ENCODE peak calls at places on chromosomes 3 and 15, in nine cellular contexts. One of them, this sample, is unnamed.

GRCh38 chr3:108493862-108494261 is 16.5 kb downstream of the MYH15 start:
- DNase-seq in IMR-90: no peak
- DNase-seq in lower lobe of right lung: no peak
- DNase-seq in cardiac muscle cell: no peak
- DNase-seq in pancreas: no peak
- DNase-seq in left ventricle myocardium inferior: peak
- DNase-seq in stomach: no peak
- DNase-seq in thoracic aorta: no peak
- DNase-seq in BJ: no peak
- DNase-seq in this sample: peak

GRCh38 chr3:171286580-171287249 is 173.5 kb downstream of the TNIK start:
- DNase-seq in thoracic aorta: no peak
- DNase-seq in left ventricle myocardium inferior: no peak
- DNase-seq in stomach: no peak
- DNase-seq in BJ: no peak
- DNase-seq in IMR-90: no peak
- DNase-seq in lower lobe of right lung: no peak
- DNase-seq in pancreas: no peak
- DNase-seq in cardiac muscle cell: no peak
- DNase-seq in this sample: no peak

GRCh38 chr3:194265505-194265892 is 85.6 kb downstream of the CPN2 start:
- DNase-seq in BJ: peak
- DNase-seq in stomach: peak
- DNase-seq in left ventricle myocardium inferior: peak
- DNase-seq in lower lobe of right lung: peak
- DNase-seq in pancreas: peak
- DNase-seq in cardiac muscle cell: no peak
- DNase-seq in IMR-90: peak
- DNase-seq in thoracic aorta: peak
- DNase-seq in this sample: no peak

GRCh38 chr3:36895488-36896409 is 49.1 kb downstream of the TRANK1 start:
- DNase-seq in lower lobe of right lung: no peak
- DNase-seq in stomach: no peak
- DNase-seq in BJ: no peak
- DNase-seq in thoracic aorta: no peak
- DNase-seq in cardiac muscle cell: no peak
- DNase-seq in pancreas: no peak
- DNase-seq in IMR-90: no peak
- DNase-seq in left ventricle myocardium inferior: no peak
- DNase-seq in this sample: no peak

GRCh38 chr15:67087507-67088172 is 22.2 kb downstream of the SMAD3 start:
- DNase-seq in lower lobe of right lung: no peak
- DNase-seq in stomach: no peak
- DNase-seq in thoracic aorta: no peak
- DNase-seq in BJ: no peak
- DNase-seq in pancreas: no peak
- DNase-seq in cardiac muscle cell: no peak
- DNase-seq in IMR-90: no peak
- DNase-seq in left ventricle myocardium inferior: no peak
- DNase-seq in this sample: no peak

GRCh38 chr3:197270558-197271317 is 27.7 kb downstream of the DLG1 start:
- DNase-seq in BJ: no peak
- DNase-seq in IMR-90: peak
- DNase-seq in thoracic aorta: no peak
- DNase-seq in pancreas: no peak
- DNase-seq in cardiac muscle cell: no peak
- DNase-seq in stomach: no peak
- DNase-seq in left ventricle myocardium inferior: no peak
- DNase-seq in lower lobe of right lung: no peak
- DNase-seq in this sample: no peak

GRCh38 chr15:77032052-77032646 is 37.2 kb downstream of the PSTPIP1 start:
- DNase-seq in lower lobe of right lung: peak
- DNase-seq in IMR-90: no peak
- DNase-seq in BJ: no peak
- DNase-seq in thoracic aorta: no peak
- DNase-seq in cardiac muscle cell: no peak
- DNase-seq in left ventricle myocardium inferior: no peak
- DNase-seq in pancreas: peak
- DNase-seq in stomach: peak
- DNase-seq in this sample: peak

GRCh38 chr3:25428003-25428861 is at the start of gene RARB:
- DNase-seq in cardiac muscle cell: peak
- DNase-seq in thoracic aorta: peak
- DNase-seq in stomach: peak
- DNase-seq in BJ: peak
- DNase-seq in lower lobe of right lung: peak
- DNase-seq in pancreas: peak
- DNase-seq in IMR-90: peak
- DNase-seq in left ventricle myocardium inferior: peak
- DNase-seq in this sample: peak

GRCh38 chr3:187920871-187921270 is 175.6 kb upstream of the BCL6 start:
- DNase-seq in IMR-90: peak
- DNase-seq in thoracic aorta: no peak
- DNase-seq in cardiac muscle cell: no peak
- DNase-seq in lower lobe of right lung: no peak
- DNase-seq in stomach: no peak
- DNase-seq in left ventricle myocardium inferior: no peak
- DNase-seq in BJ: no peak
- DNase-seq in pancreas: no peak
- DNase-seq in this sample: no peak

GRCh38 chr3:110027446-110027845 is 690.1 kb upstream of the DPPA4 start:
- DNase-seq in BJ: peak
- DNase-seq in left ventricle myocardium inferior: no peak
- DNase-seq in stomach: no peak
- DNase-seq in IMR-90: peak
- DNase-seq in lower lobe of right lung: no peak
- DNase-seq in cardiac muscle cell: no peak
- DNase-seq in pancreas: no peak
- DNase-seq in thoracic aorta: no peak
- DNase-seq in this sample: no peak

GRCh38 chr3:152742368-152743347 is 92.3 kb upstream of the P2RY1 start:
- DNase-seq in IMR-90: no peak
- DNase-seq in left ventricle myocardium inferior: no peak
- DNase-seq in BJ: no peak
- DNase-seq in cardiac muscle cell: no peak
- DNase-seq in thoracic aorta: no peak
- DNase-seq in lower lobe of right lung: no peak
- DNase-seq in pancreas: no peak
- DNase-seq in stomach: no peak
- DNase-seq in this sample: no peak

GRCh38 chr3:126213376-126214044 is 33.1 kb upstream of the ALDH1L1 start:
- DNase-seq in left ventricle myocardium inferior: no peak
- DNase-seq in stomach: no peak
- DNase-seq in IMR-90: no peak
- DNase-seq in thoracic aorta: no peak
- DNase-seq in pancreas: no peak
- DNase-seq in cardiac muscle cell: peak
- DNase-seq in lower lobe of right lung: no peak
- DNase-seq in BJ: no peak
- DNase-seq in this sample: no peak

GRCh38 chr3:9130318-9131110 is 118.9 kb downstream of the SRGAP3 start:
- DNase-seq in thoracic aorta: no peak
- DNase-seq in stomach: no peak
- DNase-seq in lower lobe of right lung: no peak
- DNase-seq in pancreas: no peak
- DNase-seq in IMR-90: no peak
- DNase-seq in BJ: no peak
- DNase-seq in cardiac muscle cell: no peak
- DNase-seq in left ventricle myocardium inferior: no peak
- DNase-seq in this sample: no peak

GRCh38 chr3:9136746-9137434 is 112.6 kb downstream of the SRGAP3 start:
- DNase-seq in thoracic aorta: no peak
- DNase-seq in IMR-90: no peak
- DNase-seq in BJ: no peak
- DNase-seq in cardiac muscle cell: no peak
- DNase-seq in left ventricle myocardium inferior: no peak
- DNase-seq in stomach: no peak
- DNase-seq in lower lobe of right lung: no peak
- DNase-seq in pancreas: no peak
- DNase-seq in this sample: no peak

GRCh38 chr3:9135930-9136525 is 113.4 kb downstream of the SRGAP3 start:
- DNase-seq in left ventricle myocardium inferior: peak
- DNase-seq in lower lobe of right lung: no peak
- DNase-seq in stomach: no peak
- DNase-seq in IMR-90: no peak
- DNase-seq in thoracic aorta: no peak
- DNase-seq in pancreas: no peak
- DNase-seq in cardiac muscle cell: peak
- DNase-seq in BJ: no peak
- DNase-seq in this sample: peak

GRCh38 chr3:9139366-9139765 is 110.1 kb downstream of the SRGAP3 start:
- DNase-seq in pancreas: no peak
- DNase-seq in cardiac muscle cell: no peak
- DNase-seq in IMR-90: no peak
- DNase-seq in lower lobe of right lung: no peak
- DNase-seq in stomach: no peak
- DNase-seq in thoracic aorta: no peak
- DNase-seq in BJ: no peak
- DNase-seq in left ventricle myocardium inferior: no peak
- DNase-seq in this sample: no peak

DNA sequence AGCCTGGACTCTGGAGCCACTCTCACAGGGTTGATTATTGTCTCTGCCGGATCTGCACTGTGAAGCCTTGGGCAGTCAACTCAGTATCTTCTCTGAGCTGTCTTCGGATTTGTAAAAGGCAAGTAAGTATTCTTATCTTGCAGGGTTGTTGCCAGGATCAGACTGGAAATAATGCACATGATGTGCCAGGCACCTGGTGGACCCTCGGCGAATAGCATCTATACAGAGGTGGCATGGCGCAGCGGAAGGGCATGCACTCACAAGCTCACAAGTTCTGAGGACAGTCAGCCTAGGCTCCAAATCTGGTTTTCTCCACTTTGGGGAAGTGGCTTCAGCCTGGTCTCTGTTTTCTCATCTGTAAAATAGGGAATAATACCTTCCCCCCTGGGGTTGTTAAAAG is 113.9 kb downstream of the SRGAP3 start:
- DNase-seq in cardiac muscle cell: no peak
- DNase-seq in IMR-90: no peak
- DNase-seq in BJ: no peak
- DNase-seq in left ventricle myocardium inferior: no peak
- DNase-seq in stomach: no peak
- DNase-seq in lower lobe of right lung: no peak
- DNase-seq in thoracic aorta: no peak
- DNase-seq in pancreas: no peak
- DNase-seq in this sample: no peak
- TF ChIP-seq CTCF in cardiac muscle cell: no peak
- TF ChIP-seq CTCF in IMR-90: no peak
- TF ChIP-seq CTCF in BJ: no peak
- TF ChIP-seq CTCF in left ventricle myocardium inferior: no peak
- TF ChIP-seq CTCF in stomach: no peak
- TF ChIP-seq CTCF in lower lobe of right lung: no peak
- TF ChIP-seq CTCF in thoracic aorta: no peak
- TF ChIP-seq CTCF in pancreas: no peak
- TF ChIP-seq CTCF in this sample: no peak

DNA sequence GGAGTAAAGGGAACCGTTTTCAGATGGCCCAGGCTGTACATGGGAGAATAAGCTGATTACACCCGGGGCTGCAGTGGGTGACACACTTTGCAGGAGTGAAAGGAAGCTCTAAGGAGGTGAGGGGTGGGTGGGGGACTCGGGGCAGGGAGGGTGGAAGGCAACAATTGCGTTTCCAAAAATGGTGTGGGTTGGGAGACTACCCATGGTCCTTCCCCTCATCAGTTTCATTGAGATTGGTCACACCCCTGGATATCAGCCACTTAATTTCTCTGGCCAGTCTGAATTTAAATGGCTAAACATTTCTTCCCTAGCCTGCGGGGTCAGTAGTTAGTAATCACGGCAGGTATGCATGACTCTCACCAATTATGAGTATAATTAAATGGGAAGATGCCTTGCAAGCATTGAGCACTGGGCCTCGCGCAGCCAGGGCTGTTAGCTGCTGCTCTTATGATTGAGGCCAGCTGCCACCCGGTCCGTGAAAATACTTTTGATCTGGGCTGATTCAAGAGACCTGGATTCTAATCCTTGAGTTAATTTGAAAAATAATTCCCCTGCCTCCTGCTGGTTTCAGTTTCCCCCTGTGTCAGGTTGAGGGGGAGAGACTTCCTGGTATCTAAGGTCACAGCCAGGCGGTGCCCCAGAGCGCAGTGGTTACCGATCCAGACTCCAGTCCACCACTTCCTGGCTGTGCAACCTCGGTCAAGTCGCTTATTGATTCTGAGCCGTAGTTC is 23.3 kb downstream of the SLC6A6 start:
- DNase-seq in BJ: no peak
- DNase-seq in IMR-90: no peak
- DNase-seq in left ventricle myocardium inferior: no peak
- DNase-seq in thoracic aorta: no peak
- DNase-seq in pancreas: no peak
- DNase-seq in stomach: peak
- DNase-seq in cardiac muscle cell: no peak
- DNase-seq in lower lobe of right lung: peak
- DNase-seq in this sample: no peak
- TF ChIP-seq CTCF in BJ: no peak
- TF ChIP-seq CTCF in IMR-90: no peak
- TF ChIP-seq CTCF in left ventricle myocardium inferior: peak
- TF ChIP-seq CTCF in thoracic aorta: no peak
- TF ChIP-seq CTCF in pancreas: no peak
- TF ChIP-seq CTCF in stomach: no peak
- TF ChIP-seq CTCF in cardiac muscle cell: no peak
- TF ChIP-seq CTCF in lower lobe of right lung: peak
- TF ChIP-seq CTCF in this sample: no peak

GRCh38 chr3:101288294-101288693 is 32.1 kb downstream of the IMPG2 start:
- DNase-seq in left ventricle myocardium inferior: no peak
- DNase-seq in IMR-90: no peak
- DNase-seq in stomach: no peak
- DNase-seq in cardiac muscle cell: no peak
- DNase-seq in pancreas: no peak
- DNase-seq in lower lobe of right lung: no peak
- DNase-seq in thoracic aorta: no peak
- DNase-seq in BJ: no peak
- DNase-seq in this sample: no peak

GRCh38 chr3:101292027-101292426 is 28.3 kb downstream of the IMPG2 start:
- DNase-seq in pancreas: no peak
- DNase-seq in lower lobe of right lung: no peak
- DNase-seq in IMR-90: peak
- DNase-seq in cardiac muscle cell: no peak
- DNase-seq in thoracic aorta: no peak
- DNase-seq in left ventricle myocardium inferior: no peak
- DNase-seq in stomach: no peak
- DNase-seq in BJ: no peak
- DNase-seq in this sample: no peak
- TF ChIP-seq CTCF in pancreas: no peak
- TF ChIP-seq CTCF in lower lobe of right lung: no peak
- TF ChIP-seq CTCF in IMR-90: no peak
- TF ChIP-seq CTCF in cardiac muscle cell: no peak
- TF ChIP-seq CTCF in thoracic aorta: no peak
- TF ChIP-seq CTCF in left ventricle myocardium inferior: no peak
- TF ChIP-seq CTCF in stomach: no peak
- TF ChIP-seq CTCF in BJ: no peak
- TF ChIP-seq CTCF in this sample: no peak

GRCh38 chr3:186549497-186549896 is 5.3 kb upstream of the CRYGS start:
- DNase-seq in left ventricle myocardium inferior: no peak
- DNase-seq in lower lobe of right lung: no peak
- DNase-seq in IMR-90: no peak
- DNase-seq in cardiac muscle cell: no peak
- DNase-seq in stomach: no peak
- DNase-seq in pancreas: no peak
- DNase-seq in BJ: no peak
- DNase-seq in thoracic aorta: no peak
- DNase-seq in this sample: no peak

GRCh38 chr3:186551387-186551786 is 7.2 kb upstream of the CRYGS start:
- DNase-seq in thoracic aorta: no peak
- DNase-seq in IMR-90: no peak
- DNase-seq in left ventricle myocardium inferior: no peak
- DNase-seq in cardiac muscle cell: no peak
- DNase-seq in pancreas: no peak
- DNase-seq in stomach: no peak
- DNase-seq in lower lobe of right lung: no peak
- DNase-seq in BJ: no peak
- DNase-seq in this sample: no peak

GRCh38 chr3:186552408-186553031 is 8.3 kb upstream of the CRYGS start:
- DNase-seq in left ventricle myocardium inferior: no peak
- DNase-seq in BJ: no peak
- DNase-seq in lower lobe of right lung: no peak
- DNase-seq in IMR-90: no peak
- DNase-seq in pancreas: no peak
- DNase-seq in stomach: no peak
- DNase-seq in thoracic aorta: no peak
- DNase-seq in cardiac muscle cell: no peak
- DNase-seq in this sample: no peak
- TF ChIP-seq CTCF in left ventricle myocardium inferior: no peak
- TF ChIP-seq CTCF in BJ: no peak
- TF ChIP-seq CTCF in lower lobe of right lung: no peak
- TF ChIP-seq CTCF in IMR-90: no peak
- TF ChIP-seq CTCF in pancreas: no peak
- TF ChIP-seq CTCF in stomach: no peak
- TF ChIP-seq CTCF in thoracic aorta: no peak
- TF ChIP-seq CTCF in cardiac muscle cell: no peak
- TF ChIP-seq CTCF in this sample: no peak